ENCODE peak calls at places on chromosomes 4 and X, in six cellular contexts. C is upper lobe of right lung, Z is left ventricle myocardium inferior, B is neural progenitor cell, U is fibroblast of lung, K is lower lobe of right lung. J is an unnamed sample.

GRCh38 chr4:184375027-184375426 is 99.3 kb downstream of the IRF2 start:
- DNase-seq in U (peak; percentile 51), C (no peak), Z (no peak), K (no peak), B (no peak), J (no peak)

GRCh38 chr4:137663376-137664054 is 131.2 kb upstream of the PCDH18 start:
- DNase-seq in C (no peak), K (no peak), U (peak; percentile 19), Z (no peak), B (no peak), J (no peak)

GRCh38 chr4:151644625-151645024 is 116.2 kb downstream of the GATB start:
- DNase-seq in U (no peak), C (no peak), K (no peak), Z (no peak), B (peak; percentile 83), J (no peak)

GRCh38 chr4:150136481-150136880 is 58.2 kb downstream of the DCLK2 start:
- DNase-seq in U (peak; percentile 47), K (no peak), Z (no peak), C (no peak), B (no peak), J (no peak)

GRCh38 chr4:124525524-124525923 is 187.0 kb downstream of the ANKRD50 start:
- DNase-seq in U (no peak), C (no peak), B (no peak), Z (no peak), K (no peak), J (no peak)

GRCh38 chrX:85243761-85244410 is at the start of the genes SATL1 and ZNF711:
- DNase-seq in B (peak; percentile 87), K (peak; percentile 46), C (peak; percentile 67), Z (peak; percentile 17), U (peak; percentile 61), J (peak; percentile 34)

GRCh38 chrX:26146024-26146423 is 7.9 kb downstream of the MAGEB18 start:
- DNase-seq in Z (no peak), C (no peak), U (no peak), B (no peak), K (no peak), J (no peak)

GRCh38 chr4:146032234-146032860 is 93.7 kb upstream of the ZNF827 start:
- DNase-seq in K (no peak), U (no peak), C (no peak), Z (no peak), B (no peak), J (no peak)

GRCh38 chr4:118171381-118171780 is 137.1 kb downstream of the NDST3 start:
- DNase-seq in B (no peak), Z (no peak), C (no peak), K (no peak), U (peak; percentile 45), J (no peak)

DNA sequence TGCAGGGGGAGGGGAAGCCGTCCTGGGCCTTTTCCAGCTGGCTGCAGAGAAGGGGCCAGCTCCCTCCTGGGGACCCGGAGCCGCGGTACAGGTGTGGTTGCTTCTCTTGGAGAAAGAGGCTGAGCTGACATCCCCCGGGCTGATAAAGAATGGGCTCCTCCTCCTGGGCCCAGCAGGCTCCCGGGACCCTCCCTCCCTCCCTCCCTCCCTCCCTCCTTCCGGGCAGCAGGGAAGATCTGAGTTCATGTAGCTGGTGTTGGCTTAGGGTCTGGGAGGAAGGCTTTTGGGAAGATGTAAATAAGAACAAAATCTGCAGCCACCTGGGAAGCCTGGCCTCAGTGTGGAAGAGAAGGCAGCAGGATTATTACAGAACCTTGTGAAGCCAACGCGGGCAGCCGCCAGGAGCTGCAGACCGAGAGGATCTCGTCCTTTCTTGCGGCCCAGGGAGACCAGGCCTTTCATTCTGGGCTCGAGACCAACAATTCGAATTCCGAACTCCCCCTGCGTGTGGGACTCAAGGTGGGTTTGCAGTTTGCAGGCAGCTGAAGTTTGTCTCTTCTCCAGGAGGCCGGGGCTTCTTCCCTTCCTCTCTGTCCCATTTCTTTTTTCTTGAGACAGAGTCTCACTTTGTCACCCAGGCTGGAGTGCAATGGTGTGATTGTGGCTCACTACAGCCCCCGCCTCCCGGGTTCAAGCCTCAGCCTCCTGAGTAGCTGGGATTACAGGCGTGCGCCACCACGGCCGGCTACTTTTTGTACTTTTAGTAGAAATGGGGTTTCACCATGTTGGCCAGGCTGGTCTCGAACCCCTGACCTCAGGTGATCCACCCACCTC is at the start of gene PLCXD1:
- DNase-seq in U (peak; percentile 66), B (peak; percentile 92), C (peak; percentile 45), Z (peak; percentile 24), K (peak; percentile 49), J (no peak)
- H3K27ac ChIP-seq in U (peak within 1 kb of the TSS; percentile 34), B (peak within 1 kb of the TSS; percentile 91), C (peak within 1 kb of the TSS; percentile 42), Z (peak within 1 kb of the TSS; percentile 59), K (no peak within 1 kb of the TSS), J (no peak within 1 kb of the TSS)

GRCh38 chr4:82866706-82867385 is 24.1 kb downstream of the SEC31A start:
- DNase-seq in U (no peak), B (no peak), K (no peak), Z (no peak), C (no peak), J (no peak)

GRCh38 chr4:82865592-82865991 is 25.4 kb downstream of the SEC31A start:
- DNase-seq in K (no peak), U (peak; percentile 93), Z (no peak), C (no peak), B (no peak), J (no peak)

GRCh38 chr4:82864336-82865001 is 26.5 kb downstream of the SEC31A start:
- DNase-seq in Z (no peak), B (no peak), K (no peak), U (no peak), C (no peak), J (no peak)

GRCh38 chr4:82868572-82868971 is 22.4 kb downstream of the SEC31A start:
- DNase-seq in B (no peak), C (no peak), K (no peak), Z (no peak), U (no peak), J (no peak)
- H3K4me1 ChIP-seq in B (no peaks in the 10 kb centered on the region), C (peaks cover 12% of the 10 kb centered on the region), K (peaks cover 10% of the 10 kb centered on the region), Z (peaks cover 14% of the 10 kb centered on the region), U (peaks cover 5% of the 10 kb centered on the region), J (no peaks in the 10 kb centered on the region)

DNA sequence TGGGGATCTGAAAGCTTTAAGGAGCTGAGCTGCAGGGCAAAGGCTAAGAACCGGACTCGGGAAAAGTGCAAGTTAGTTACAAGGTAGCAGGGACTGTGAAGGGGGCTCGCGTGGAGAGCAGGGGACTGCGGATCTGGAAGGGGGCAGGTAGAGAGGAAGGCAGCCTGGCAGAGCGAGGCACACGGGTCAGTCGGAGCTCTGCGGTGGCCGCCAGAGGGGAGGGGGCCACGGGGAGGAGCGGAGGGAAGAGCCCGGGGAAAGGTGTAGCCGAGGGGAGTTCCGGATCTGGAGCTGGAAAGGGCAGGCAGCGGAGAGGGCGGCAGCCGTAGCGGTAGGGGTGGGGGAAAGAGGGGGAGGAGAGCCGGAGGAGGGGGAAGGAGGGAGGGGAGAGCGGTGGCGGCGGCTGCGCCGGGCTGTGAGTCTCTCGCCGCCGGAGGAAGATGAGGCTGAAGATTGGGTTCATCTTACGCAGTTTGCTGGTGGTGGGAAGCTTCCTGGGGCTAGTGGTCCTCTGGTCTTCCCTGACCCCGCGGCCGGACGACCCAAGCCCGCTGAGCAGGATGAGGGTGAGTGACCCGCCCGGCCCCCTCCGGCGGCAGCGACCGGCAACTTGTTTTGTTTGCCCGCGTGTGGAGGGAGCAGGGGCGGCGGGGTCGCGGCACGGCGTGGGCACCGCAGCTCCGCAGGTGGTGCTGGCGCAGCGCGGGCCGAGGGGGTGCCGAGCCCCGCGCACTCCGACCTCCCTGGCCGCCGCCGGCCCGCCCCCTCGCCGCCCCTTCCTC is at the start of gene GALNT7:
- DNase-seq in K (peak; percentile 83), U (peak; percentile 57), Z (peak; percentile 56), C (peak; percentile 89), B (peak; percentile 93), J (peak; percentile 73)
- TF ChIP-seq CTCF in K (no peak), U (no peak), Z (no peak), C (no peak), B (no peak), J (no peak)

DNA sequence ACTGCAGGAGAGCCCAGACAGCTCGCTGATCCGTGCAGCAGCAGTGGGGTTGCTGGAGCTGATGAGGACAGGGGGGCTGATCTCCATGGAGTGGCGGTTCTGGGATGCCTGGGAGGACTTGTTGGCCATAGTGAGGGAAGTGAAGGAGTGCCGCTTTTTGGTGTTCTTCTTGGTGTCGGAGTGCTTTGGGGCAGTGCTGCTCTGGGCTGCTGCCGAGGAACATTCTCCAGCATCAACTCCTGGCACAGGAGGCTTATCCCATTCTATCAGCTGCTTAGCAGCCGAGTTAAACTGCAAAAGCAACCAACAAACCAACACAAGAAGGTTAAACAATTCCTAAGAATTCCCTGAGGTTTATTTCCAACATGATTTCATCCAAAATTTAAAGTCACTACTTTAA is 126.3 kb upstream of the CBR4 start:
- DNase-seq in U (no peak), Z (no peak), B (no peak), C (no peak), K (no peak), J (no peak)
- H3K27ac ChIP-seq in U (no peak overlapping the region), Z (peak overlapping the region; percentile 43), B (no peak overlapping the region), C (no peak overlapping the region), K (no peak overlapping the region), J (no peak overlapping the region)

GRCh38 chr4:155703486-155704227 is 37.0 kb downstream of the GUCY1A1 start:
- DNase-seq in B (no peak), C (no peak), U (peak; percentile 15), Z (no peak), K (no peak), J (no peak)
- H3K4me1 ChIP-seq in B (peaks cover 5% of the 10 kb centered on the region), C (peaks cover 19% of the 10 kb centered on the region), U (peaks cover 6% of the 10 kb centered on the region), Z (peaks cover 70% of the 10 kb centered on the region), K (peaks cover 17% of the 10 kb centered on the region), J (no peaks in the 10 kb centered on the region)

GRCh38 chrX:64642482-64642881 is 247.2 kb upstream of the MTMR8 start:
- DNase-seq in U (no peak), B (peak; percentile 12), C (no peak), K (no peak), Z (no peak), J (no peak)
- TF ChIP-seq CTCF in U (no peak), B (peak; percentile 45), C (no peak), K (no peak), Z (no peak), J (peak; percentile 23)

DNA sequence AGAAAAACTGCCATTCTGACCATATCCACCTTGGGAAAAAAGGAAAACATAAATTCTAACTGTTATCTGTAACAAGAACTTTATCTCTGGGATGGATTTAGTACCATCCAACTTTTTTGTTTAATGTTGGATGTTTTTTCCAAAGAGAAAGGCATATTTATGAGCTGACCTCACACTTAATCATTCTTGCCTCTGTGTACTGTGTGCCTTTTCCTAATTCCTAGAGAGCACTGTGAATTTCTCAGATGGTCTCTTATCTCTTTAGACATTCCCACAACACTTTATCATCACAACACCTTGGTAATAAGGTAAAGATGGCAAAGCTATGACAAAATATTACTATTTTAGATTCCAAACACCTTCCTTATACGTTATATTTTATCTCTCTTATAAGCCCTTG is 126.2 kb downstream of the COL4A6 start:
- DNase-seq in Z (no peak), U (no peak), K (no peak), B (no peak), C (no peak), J (no peak)
- H3K27ac ChIP-seq in Z (no peak overlapping the region), U (no peak overlapping the region), K (no peak overlapping the region), B (no peak overlapping the region), C (no peak overlapping the region), J (no peak overlapping the region)

J was measured in right lobe of liver.